ENCODE peak calls at places on chromosomes 2 and 18, in four cellular contexts. One of them, this sample, is unnamed.

GRCh38 chr2:196166876-196167275 is 4.5 kb downstream of the STK17B start:
- DNase-seq in activated CD4-positive, alpha-beta T cell treated with anti-CD3 and anti-CD28 coated beads, Interleukin-2, amount 50 U/mL, for 4 hours: no peak
- DNase-seq in nucleus accumbens: no peak
- DNase-seq in CD8-positive, alpha-beta memory T cell: no peak
- DNase-seq in this sample: no peak

GRCh38 chr2:233426619-233427342 is 72.5 kb downstream of the DGKD start:
- DNase-seq in CD8-positive, alpha-beta memory T cell: no peak
- DNase-seq in nucleus accumbens: no peak
- DNase-seq in activated CD4-positive, alpha-beta T cell treated with anti-CD3 and anti-CD28 coated beads, Interleukin-2, amount 50 U/mL, for 4 hours: peak; percentile 58
- DNase-seq in this sample: peak; percentile 46

GRCh38 chr18:35610089-35610488 is 28.5 kb downstream of the GALNT1 start:
- DNase-seq in nucleus accumbens: no peak
- DNase-seq in CD8-positive, alpha-beta memory T cell: no peak
- DNase-seq in activated CD4-positive, alpha-beta T cell treated with anti-CD3 and anti-CD28 coated beads, Interleukin-2, amount 50 U/mL, for 4 hours: no peak
- DNase-seq in this sample: no peak

GRCh38 chr2:98438190-98439133 is 6.2 kb upstream of the INPP4A start:
- DNase-seq in CD8-positive, alpha-beta memory T cell: no peak
- DNase-seq in nucleus accumbens: no peak
- DNase-seq in activated CD4-positive, alpha-beta T cell treated with anti-CD3 and anti-CD28 coated beads, Interleukin-2, amount 50 U/mL, for 4 hours: no peak
- DNase-seq in this sample: no peak

GRCh38 chr2:123993728-123994323 is 31.3 kb upstream of the CNTNAP5 start:
- DNase-seq in nucleus accumbens: no peak
- DNase-seq in activated CD4-positive, alpha-beta T cell treated with anti-CD3 and anti-CD28 coated beads, Interleukin-2, amount 50 U/mL, for 4 hours: no peak
- DNase-seq in CD8-positive, alpha-beta memory T cell: no peak
- DNase-seq in this sample: no peak

GRCh38 chr2:207619764-207620203 is 5.4 kb downstream of the METTL21A start:
- DNase-seq in activated CD4-positive, alpha-beta T cell treated with anti-CD3 and anti-CD28 coated beads, Interleukin-2, amount 50 U/mL, for 4 hours: no peak
- DNase-seq in nucleus accumbens: no peak
- DNase-seq in CD8-positive, alpha-beta memory T cell: no peak
- DNase-seq in this sample: no peak

GRCh38 chr18:9627642-9628041 is 13.3 kb upstream of the PPP4R1 start:
- DNase-seq in nucleus accumbens: no peak
- DNase-seq in CD8-positive, alpha-beta memory T cell: no peak
- DNase-seq in activated CD4-positive, alpha-beta T cell treated with anti-CD3 and anti-CD28 coated beads, Interleukin-2, amount 50 U/mL, for 4 hours: no peak
- DNase-seq in this sample: no peak

GRCh38 chr2:63124209-63124608 is 73.6 kb downstream of the OTX1 start:
- DNase-seq in activated CD4-positive, alpha-beta T cell treated with anti-CD3 and anti-CD28 coated beads, Interleukin-2, amount 50 U/mL, for 4 hours: no peak
- DNase-seq in CD8-positive, alpha-beta memory T cell: no peak
- DNase-seq in nucleus accumbens: no peak
- DNase-seq in this sample: no peak

GRCh38 chr2:196638765-196639164 is 750 bp upstream of the CCDC150 start:
- DNase-seq in activated CD4-positive, alpha-beta T cell treated with anti-CD3 and anti-CD28 coated beads, Interleukin-2, amount 50 U/mL, for 4 hours: no peak
- DNase-seq in nucleus accumbens: no peak
- DNase-seq in CD8-positive, alpha-beta memory T cell: no peak
- DNase-seq in this sample: peak; percentile 3

GRCh38 chr2:15686643-15687042 is 95.0 kb downstream of the DDX1 start:
- DNase-seq in activated CD4-positive, alpha-beta T cell treated with anti-CD3 and anti-CD28 coated beads, Interleukin-2, amount 50 U/mL, for 4 hours: no peak
- DNase-seq in CD8-positive, alpha-beta memory T cell: no peak
- DNase-seq in nucleus accumbens: no peak
- DNase-seq in this sample: no peak

GRCh38 chr2:30511122-30512083 is 64.4 kb downstream of the LCLAT1 start:
- DNase-seq in CD8-positive, alpha-beta memory T cell: no peak
- DNase-seq in activated CD4-positive, alpha-beta T cell treated with anti-CD3 and anti-CD28 coated beads, Interleukin-2, amount 50 U/mL, for 4 hours: no peak
- DNase-seq in nucleus accumbens: no peak
- DNase-seq in this sample: no peak

GRCh38 chr2:15800489-15801329 is 139.6 kb upstream of the MYCN start:
- DNase-seq in nucleus accumbens: peak; percentile 85
- DNase-seq in CD8-positive, alpha-beta memory T cell: no peak
- DNase-seq in activated CD4-positive, alpha-beta T cell treated with anti-CD3 and anti-CD28 coated beads, Interleukin-2, amount 50 U/mL, for 4 hours: no peak
- DNase-seq in this sample: no peak